ENCODE peak calls at places on chromosomes 6 and 20, in eight cellular contexts. S is Peyer's patch; Z is mammary epithelial cell; O is astrocyte of the spinal cord; Q is effector memory CD4-positive, alpha-beta T cell; T is adrenal gland; W is tibial nerve; Y is IMR-90. I is an unnamed sample.

GRCh38 chr6:144439016-144439415 is 153.9 kb downstream of the UTRN start:
- DNase-seq in S (no peak), O (no peak), Y (no peak), T (no peak), W (no peak), Z (no peak), Q (no peak), I (no peak)

GRCh38 chr20:48823960-48824497 is 3.8 kb downstream of the PREX1 start:
- DNase-seq in O (peak), S (no peak), Q (peak), Z (peak), T (no peak), Y (peak), W (no peak), I (no peak)

GRCh38 chr6:15296735-15297134 is 50.9 kb downstream of the JARID2 start:
- DNase-seq in Y (no peak), Q (no peak), W (no peak), O (no peak), Z (no peak), S (no peak), T (no peak), I (no peak)

GRCh38 chr6:44668976-44669934 is 281.7 kb downstream of the CDC5L start:
- DNase-seq in Y (no peak), Q (no peak), Z (no peak), T (no peak), O (no peak), S (no peak), W (no peak), I (no peak)

GRCh38 chr6:28809947-28810654 is 113.7 kb downstream of the TRIM27 start:
- DNase-seq in Z (no peak), T (no peak), Q (no peak), Y (no peak), W (no peak), S (no peak), O (no peak), I (no peak)

GRCh38 chr6:145244712-145245111 is 490.6 kb downstream of the EPM2A start:
- DNase-seq in Z (no peak), O (no peak), S (no peak), W (no peak), Q (no peak), T (no peak), Y (no peak), I (no peak)

GRCh38 chr20:61236677-61237076 is 15.4 kb upstream of the CDH4 start:
- DNase-seq in O (no peak), Z (no peak), S (no peak), T (no peak), W (no peak), Y (no peak), Q (no peak), I (no peak)

GRCh38 chr6:155089746-155090145 is 94.6 kb downstream of the TIAM2 start:
- DNase-seq in Z (no peak), T (no peak), Q (no peak), W (no peak), Y (no peak), O (no peak), S (no peak), I (no peak)

GRCh38 chr6:349491-349921 is 42.0 kb upstream of the IRF4 start:
- DNase-seq in Q (no peak), Y (no peak), S (no peak), W (no peak), O (no peak), T (no peak), Z (no peak), I (no peak)

GRCh38 chr6:125773387-125774341 is 17.1 kb upstream of the NCOA7 start:
- DNase-seq in S (no peak), T (no peak), Q (no peak), O (no peak), Z (peak), Y (no peak), W (no peak), I (no peak)

GRCh38 chr6:55176958-55177357 is 2.6 kb downstream of the HCRTR2 start:
- DNase-seq in S (no peak), W (no peak), T (no peak), Y (peak), Z (peak), Q (no peak), O (peak), I (no peak)

GRCh38 chr6:46419576-46420002 is 71.7 kb downstream of the RCAN2 start:
- DNase-seq in T (peak), Q (no peak), Z (peak), S (peak), W (peak), Y (peak), O (peak), I (peak)

GRCh38 chr20:33148040-33148439 is 19.9 kb upstream of the BPIFA2 start:
- DNase-seq in W (no peak), Z (no peak), Q (no peak), T (no peak), O (no peak), Y (no peak), S (no peak), I (no peak)

GRCh38 chr6:34922177-34922663 is 33.2 kb downstream of the ANKS1A start:
- DNase-seq in Z (peak), W (no peak), Y (peak), Q (no peak), S (no peak), T (no peak), O (peak), I (no peak)

GRCh38 chr20:48301189-48301588 is 515.9 kb upstream of the SULF2 start:
- DNase-seq in Z (no peak), S (no peak), Y (no peak), O (no peak), T (no peak), W (no peak), Q (no peak), I (peak)

GRCh38 chr20:33693741-33694645 is 7.8 kb upstream of the E2F1 start:
- DNase-seq in O (no peak), S (no peak), W (no peak), Z (no peak), Y (no peak), Q (no peak), T (no peak), I (no peak)

GRCh38 chr20:25196701-25197120 is 1.2 kb downstream of the ENTPD6 start:
- DNase-seq in Y (no peak), Q (no peak), Z (no peak), S (no peak), T (no peak), O (peak), W (no peak), I (no peak)

GRCh38 chr6:70180904-70181599 is 121.8 kb downstream of the COL9A1 start:
- DNase-seq in Q (no peak), Z (no peak), W (no peak), S (no peak), T (no peak), O (no peak), Y (no peak), I (no peak)

GRCh38 chr20:47863531-47863930 is 78.2 kb upstream of the SULF2 start:
- DNase-seq in Z (no peak), W (no peak), Y (no peak), T (no peak), O (no peak), Q (no peak), S (no peak), I (no peak)

GRCh38 chr6:89204096-89204495 is 13.1 kb downstream of the GABRR1 start:
- DNase-seq in Z (no peak), Y (no peak), Q (no peak), W (no peak), O (no peak), T (no peak), S (no peak), I (no peak)

GRCh38 chr6:37244430-37245310 is 12.9 kb upstream of the TBC1D22B start:
- DNase-seq in T (peak), S (peak), Q (no peak), W (peak), O (peak), Z (peak), Y (peak), I (peak)

GRCh38 chr20:2658414-2659354 is 5.3 kb downstream of the IDH3B start:
- DNase-seq in Y (no peak), S (no peak), Q (no peak), W (no peak), T (no peak), O (no peak), Z (no peak), I (peak)

GRCh38 chr20:22453244-22454080 is 130.9 kb downstream of the FOXA2 start:
- DNase-seq in Q (no peak), S (no peak), Y (no peak), W (no peak), T (no peak), Z (peak), O (no peak), I (peak)

GRCh38 chr6:37323568-37323967 is 30.2 kb upstream of the RNF8 start:
- DNase-seq in Q (no peak), S (no peak), W (no peak), Y (peak), O (peak), T (no peak), Z (no peak), I (no peak)

GRCh38 chr6:154297711-154298110 is 58.9 kb downstream of the IPCEF1 start:
- DNase-seq in Q (no peak), T (no peak), S (no peak), Z (no peak), O (no peak), Y (no peak), W (no peak), I (peak)

GRCh38 chr6:63923139-63923739 is 287.6 kb downstream of the PHF3 start:
- DNase-seq in Y (peak), W (no peak), Q (no peak), Z (peak), T (no peak), O (peak), S (no peak), I (no peak)

GRCh38 chr6:139473239-139473701 is 98.8 kb upstream of the CITED2 start:
- DNase-seq in W (peak), S (no peak), Q (no peak), Z (no peak), T (peak), O (peak), Y (no peak), I (no peak)

GRCh38 chr6:139473731-139474130 is 99.3 kb upstream of the CITED2 start:
- DNase-seq in W (no peak), Y (no peak), Z (no peak), T (no peak), O (peak), Q (no peak), S (no peak), I (no peak)

GRCh38 chr6:139475231-139475630 is 100.8 kb upstream of the CITED2 start:
- DNase-seq in Z (no peak), Y (no peak), T (no peak), W (no peak), Q (no peak), O (no peak), S (no peak), I (no peak)

GRCh38 chr6:139472341-139473038 is 98.0 kb upstream of the CITED2 start:
- DNase-seq in O (peak), S (no peak), W (no peak), Y (peak), Q (no peak), T (no peak), Z (no peak), I (no peak)

GRCh38 chr6:139474145-139475108 is 100.0 kb upstream of the CITED2 start:
- DNase-seq in S (no peak), W (peak), Q (no peak), T (peak), O (peak), Z (no peak), Y (peak), I (no peak)
- H3K4me3 ChIP-seq in S (no peak), W (no peak), Q (no peak), T (peak), O (no peak), Z (no peak), Y (no peak), I (no peak)

DNA sequence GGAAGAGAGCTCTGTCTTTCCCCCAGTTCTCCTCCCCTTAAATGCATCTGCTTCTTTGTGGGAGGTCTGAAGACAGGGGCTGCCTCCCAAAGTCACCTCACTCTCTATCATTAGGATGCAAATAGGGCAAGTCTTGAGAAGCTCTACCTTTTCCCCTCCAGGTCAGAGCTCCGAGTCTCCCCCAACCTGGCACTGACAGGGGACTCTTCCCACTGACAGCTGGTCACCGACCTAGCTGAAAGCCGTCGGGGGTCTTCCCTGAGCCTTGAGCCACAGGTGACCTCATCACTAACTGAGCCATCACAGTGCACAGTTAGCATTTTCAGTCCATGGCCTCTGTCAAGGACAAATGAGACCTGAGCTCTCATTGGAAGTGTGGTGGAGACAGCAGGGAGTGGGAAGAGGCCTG is 386.7 kb downstream of the HACE1 start:
- DNase-seq in W (no peak), Z (no peak), S (no peak), O (no peak), Q (no peak), T (no peak), Y (no peak), I (no peak)
- H3K4me3 ChIP-seq in W (no peak), Z (no peak), S (no peak), O (no peak), Q (no peak), T (no peak), Y (no peak), I (no peak)

GRCh38 chr20:50415031-50415515 is 95.1 kb upstream of the PTPN1 start:
- DNase-seq in S (no peak), T (no peak), Z (no peak), Q (no peak), O (no peak), W (no peak), Y (no peak), I (peak)

GRCh38 chr20:50415516-50416268 is 94.5 kb upstream of the PTPN1 start:
- DNase-seq in Z (peak), W (peak), O (peak), Q (no peak), S (peak), Y (peak), T (peak), I (peak)

GRCh38 chr20:50412069-50412468 is 98.1 kb upstream of the PTPN1 start:
- DNase-seq in Z (no peak), Q (no peak), O (no peak), T (no peak), S (no peak), W (no peak), Y (no peak), I (no peak)

GRCh38 chr20:50412499-50412898 is 97.7 kb upstream of the PTPN1 start:
- DNase-seq in O (no peak), Z (no peak), S (no peak), Y (no peak), Q (no peak), W (no peak), T (no peak), I (no peak)

GRCh38 chr20:50413088-50413500 is 97.1 kb upstream of the PTPN1 start:
- DNase-seq in S (no peak), T (no peak), Q (no peak), Y (no peak), O (no peak), Z (no peak), W (no peak), I (no peak)
- H3K4me3 ChIP-seq in S (no peak), T (no peak), Q (no peak), Y (no peak), O (no peak), Z (no peak), W (no peak), I (no peak)

GRCh38 chr6:17059820-17060219 is 42.0 kb upstream of the STMND1 start:
- DNase-seq in O (no peak), T (no peak), Y (no peak), W (no peak), Q (no peak), Z (peak), S (no peak), I (no peak)

GRCh38 chr6:17057322-17057721 is 44.5 kb upstream of the STMND1 start:
- DNase-seq in Q (no peak), T (no peak), S (no peak), Y (no peak), Z (peak), W (no peak), O (no peak), I (no peak)

GRCh38 chr6:17058550-17058949 is 43.3 kb upstream of the STMND1 start:
- DNase-seq in S (no peak), Y (no peak), W (no peak), T (no peak), Z (no peak), O (no peak), Q (no peak), I (no peak)

GRCh38 chr6:17059022-17059421 is 42.8 kb upstream of the STMND1 start:
- DNase-seq in T (no peak), Z (peak), Y (no peak), Q (no peak), S (no peak), O (no peak), W (no peak), I (no peak)

GRCh38 chr6:17061097-17061496 is 40.8 kb upstream of the STMND1 start:
- DNase-seq in Y (no peak), Z (no peak), W (no peak), O (no peak), S (no peak), T (no peak), Q (no peak), I (no peak)
- H3K4me3 ChIP-seq in Y (no peak), Z (no peak), W (no peak), O (no peak), S (no peak), T (no peak), Q (no peak), I (no peak)

DNA sequence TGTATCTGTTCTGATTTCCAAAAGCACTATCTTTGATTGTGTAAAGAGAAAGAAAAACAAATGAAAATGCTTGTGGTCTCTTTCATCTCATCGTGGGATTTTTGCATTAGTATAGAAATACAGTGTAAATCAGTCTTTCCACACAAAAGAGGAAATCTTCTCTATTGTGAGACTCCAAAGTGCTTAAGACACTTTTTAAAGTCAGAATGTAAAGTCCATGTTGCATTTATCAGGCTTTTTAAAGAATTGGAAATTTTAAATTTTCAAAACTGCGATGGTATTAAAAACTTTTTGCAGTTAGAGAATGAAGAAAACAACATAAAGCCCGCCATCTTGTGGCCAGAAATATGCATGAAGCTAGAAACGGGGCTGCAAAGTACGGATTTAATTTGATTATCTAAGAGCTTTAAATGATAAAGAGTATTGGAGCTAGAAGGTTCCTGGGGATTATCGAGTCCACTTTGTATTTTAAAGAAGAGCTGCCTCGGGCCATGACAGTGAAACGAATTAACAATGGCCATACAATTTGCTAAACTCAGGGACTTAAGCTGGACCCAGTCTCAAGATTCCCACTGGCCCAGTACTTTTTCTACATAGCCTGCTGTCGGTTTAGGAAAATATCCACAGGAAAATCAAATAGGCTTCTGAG is 339.6 kb downstream of the ARHGAP18 start:
- DNase-seq in Y (peak), S (no peak), W (no peak), O (peak), T (peak), Z (peak), Q (no peak), I (peak)
- H3K4me3 ChIP-seq in Y (no peak), S (no peak), W (no peak), O (peak), T (no peak), Z (no peak), Q (no peak), I (no peak)

GRCh38 chr20:56358070-56358469 is 704 bp upstream of the FAM210B start:
- DNase-seq in Y (no peak), Q (no peak), T (no peak), O (no peak), S (no peak), Z (peak), W (no peak), I (no peak)
- H3K4me3 ChIP-seq in Y (no peak), Q (no peak), T (peak), O (no peak), S (no peak), Z (peak), W (peak), I (no peak)

GRCh38 chr6:6736753-6737654 is 148.5 kb downstream of the LY86 start:
- DNase-seq in S (no peak), T (peak), W (peak), Z (no peak), O (peak), Y (no peak), Q (no peak), I (peak)
- H3K4me3 ChIP-seq in S (peak), T (peak), W (peak), Z (no peak), O (peak), Y (peak), Q (no peak), I (peak)

DNA sequence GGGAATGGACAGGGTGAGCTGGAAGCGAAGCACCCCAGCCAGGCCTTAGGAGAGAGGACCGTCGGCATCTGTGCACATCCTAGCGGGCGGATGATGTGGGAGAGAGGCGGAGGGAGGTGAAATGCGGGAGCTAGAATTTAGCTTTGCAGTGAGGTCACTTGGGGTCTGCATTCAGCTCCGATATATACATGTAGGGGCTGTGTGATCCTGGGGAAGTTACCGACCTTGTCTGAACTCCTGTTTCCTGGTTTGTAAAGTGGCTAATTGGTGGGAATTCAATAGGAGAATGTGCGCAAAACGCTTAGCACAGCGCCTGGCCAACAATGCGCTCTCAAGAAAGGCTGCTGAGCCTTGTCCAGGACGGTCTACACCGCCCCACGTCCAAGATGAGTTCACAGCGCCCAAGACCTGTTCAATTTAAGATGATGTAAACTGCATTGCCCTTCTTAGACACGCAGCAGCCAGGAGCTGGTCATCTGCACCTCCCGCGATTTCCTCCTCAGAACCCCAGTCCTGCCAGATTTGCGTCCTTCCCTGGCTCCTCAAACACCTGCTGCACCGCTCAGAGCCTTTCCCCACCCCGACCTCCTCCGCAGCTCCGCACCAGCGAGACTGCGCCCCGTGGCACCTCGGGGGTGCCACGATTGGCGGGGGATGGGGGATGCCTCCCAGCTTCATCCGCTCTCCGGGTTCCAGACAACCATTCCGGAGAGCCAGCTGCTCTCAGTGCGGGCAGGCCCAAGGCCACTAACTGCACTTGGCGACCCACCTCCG is 6.8 kb upstream of the TFAP2A start:
- DNase-seq in W (no peak), O (no peak), Y (no peak), Q (no peak), Z (no peak), T (no peak), S (no peak), I (no peak)
- H3K4me3 ChIP-seq in W (no peak), O (no peak), Y (no peak), Q (no peak), Z (no peak), T (no peak), S (no peak), I (no peak)

I was measured in Caco-2.